ENCODE peak calls at places on chromosome 18, in four cellular contexts. L is spleen, V is upper lobe of left lung, K is endothelial cell of umbilical vein. A is an unnamed sample. For H3K9me3, the result is how much of the 10 kb centered on the place peaks cover.

GRCh38 chr18:32049393-32050161 is 31.0 kb downstream of the RNF125 start:
- DNase-seq in V (peak), K (no peak), L (peak), A (no peak)

GRCh38 chr18:48803951-48804855 is 146.6 kb downstream of the SMAD7 start:
- DNase-seq in L (peak), K (no peak), V (peak), A (no peak)

GRCh38 chr18:13246121-13246520 is 27.6 kb downstream of the LDLRAD4 start:
- DNase-seq in L (no peak), V (no peak), K (no peak), A (no peak)

GRCh38 chr18:23779696-23780303 is 90.5 kb downstream of the LAMA3 start:
- DNase-seq in K (no peak), L (no peak), V (no peak), A (no peak)

GRCh38 chr18:48785686-48786470 is 164.9 kb downstream of the SMAD7 start:
- DNase-seq in L (peak), V (no peak), K (no peak), A (peak)

GRCh38 chr18:67520276-67521035 is 3.9 kb upstream of the DSEL start:
- DNase-seq in K (no peak), L (no peak), V (no peak), A (peak)

GRCh38 chr18:58501497-58501896 is 127.4 kb downstream of the ALPK2 start:
- DNase-seq in L (no peak), K (no peak), V (no peak), A (no peak)

GRCh38 chr18:845152-845819 is 33.2 kb upstream of the YES1 start:
- DNase-seq in V (no peak), L (no peak), K (peak), A (no peak)

GRCh38 chr18:49813071-49813320 is 337 bp downstream of the ACAA2 start:
- DNase-seq in K (peak), L (peak), V (peak), A (peak)

GRCh38 chr18:74268933-74269620 is 22.7 kb downstream of the CYB5A start:
- DNase-seq in K (no peak), V (no peak), L (no peak), A (no peak)

GRCh38 chr18:5457467-5457957 is 86.3 kb downstream of the EPB41L3 start:
- DNase-seq in V (no peak), L (no peak), K (no peak), A (no peak)

GRCh38 chr18:9337875-9338274 is 3.3 kb downstream of the TWSG1 start:
- DNase-seq in V (no peak), K (peak), L (no peak), A (no peak)

GRCh38 chr18:2588666-2589344 is 17.4 kb downstream of the NDC80 start:
- DNase-seq in L (no peak), K (no peak), V (no peak), A (no peak)
- H3K4me3 ChIP-seq in L (no peak), K (no peak), V (no peak), A (peak)

DNA sequence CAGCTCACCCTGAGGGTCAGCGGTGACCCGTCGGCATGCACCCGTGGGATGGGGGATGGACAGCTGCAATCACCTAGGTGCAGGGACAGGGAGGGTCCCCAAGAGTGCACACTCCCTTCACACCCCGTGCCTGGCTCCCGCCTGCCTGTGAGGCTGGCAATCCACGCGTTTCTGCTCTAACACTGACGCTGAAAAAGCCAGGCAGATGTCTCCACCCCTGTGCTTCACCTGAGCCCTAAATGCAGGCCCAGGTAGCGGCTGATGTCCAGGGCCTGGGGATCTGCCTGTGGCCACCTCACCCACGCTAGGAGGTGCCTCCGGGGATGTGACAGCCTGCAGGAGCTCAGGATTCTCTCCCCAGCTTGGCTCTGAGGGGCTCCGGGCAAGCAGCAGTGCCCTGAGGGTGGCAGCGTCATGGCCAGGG is 212.0 kb upstream of the SALL3 start:
- DNase-seq in L (no peak), V (peak), K (no peak), A (no peak)
- H3K9me3 ChIP-seq in L (under half), V (under half), K (under half), A (under half)

GRCh38 chr18:54360406-54360805 is 2.7 kb downstream of the C18orf54 start:
- DNase-seq in V (no peak), L (no peak), K (no peak), A (no peak)

GRCh38 chr18:54359233-54359632 is 1.5 kb downstream of the C18orf54 start:
- DNase-seq in L (no peak), K (peak), V (no peak), A (no peak)

GRCh38 chr18:54358495-54358793 is 738 bp downstream of the C18orf54 start:
- DNase-seq in L (no peak), V (peak), K (peak), A (no peak)

GRCh38 chr18:54357082-54357659 is 487 bp downstream of the STARD6 start:
- DNase-seq in V (no peak), L (no peak), K (peak), A (no peak)

GRCh38 chr18:54357660-54358494 is at the start of the genes C18orf54 and STARD6:
- DNase-seq in L (peak), K (peak), V (peak), A (peak)
- TF ChIP-seq POLR2A in L (no peak), K (peak), V (no peak), A (no peak)

GRCh38 chr18:10558243-10558966 is 32.6 kb downstream of the NAPG start:
- DNase-seq in L (peak), V (no peak), K (no peak), A (no peak)

GRCh38 chr18:10558967-10559298 is 33.1 kb downstream of the NAPG start:
- DNase-seq in L (no peak), V (no peak), K (no peak), A (no peak)

GRCh38 chr18:10557085-10557677 is 31.4 kb downstream of the NAPG start:
- DNase-seq in L (no peak), K (no peak), V (no peak), A (no peak)

GRCh38 chr18:10560457-10561045 is 34.7 kb downstream of the NAPG start:
- DNase-seq in K (peak), V (peak), L (no peak), A (peak)

DNA sequence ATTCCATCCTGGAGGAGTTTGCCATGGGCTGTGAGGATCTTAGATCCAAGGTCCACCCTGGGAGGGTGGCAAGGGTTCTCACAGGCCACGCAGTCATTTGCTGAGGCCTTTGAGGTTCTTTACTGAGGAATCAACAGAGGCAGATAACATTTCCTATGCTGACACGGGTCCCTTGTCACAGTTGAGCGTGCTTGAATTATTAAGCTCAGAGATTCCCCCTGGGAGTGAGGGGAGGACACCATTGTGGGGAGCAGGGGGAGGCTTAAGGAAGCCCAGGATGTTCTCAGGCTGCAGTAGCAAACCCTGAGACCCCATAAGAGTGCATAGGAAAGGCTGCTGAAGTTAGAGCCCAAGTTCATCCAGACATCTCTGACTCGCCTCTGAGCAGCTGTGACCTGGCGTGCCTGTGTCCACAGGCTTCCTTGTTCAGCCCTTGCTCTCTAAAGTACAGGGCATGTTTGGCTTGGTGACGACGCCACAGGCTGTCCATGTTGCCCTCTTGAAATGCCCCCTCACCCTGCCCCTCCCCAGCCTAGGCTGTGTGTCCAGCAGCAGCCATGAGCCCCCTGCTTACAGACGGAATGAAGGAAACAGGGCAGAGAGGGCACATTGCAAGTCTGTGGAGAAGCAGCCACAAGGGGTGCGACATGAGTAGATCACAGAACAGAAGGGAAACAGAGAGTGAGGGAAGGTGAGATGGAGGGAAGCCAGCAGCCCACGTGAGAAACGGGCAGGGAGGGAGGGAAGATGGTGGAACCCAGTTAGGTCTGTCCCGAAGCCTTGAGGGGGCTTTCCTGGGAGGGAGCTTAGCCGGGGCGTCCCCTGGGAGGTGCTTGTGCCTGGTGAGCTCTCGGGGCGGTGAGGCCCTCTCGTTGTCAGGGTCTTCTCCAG is 34.0 kb downstream of the NAPG start:
- DNase-seq in V (no peak), L (no peak), K (peak), A (no peak)
- H3K4me3 ChIP-seq in V (no peak), L (no peak), K (no peak), A (no peak)

GRCh38 chr18:71131918-71132317 is 843.1 kb downstream of the SOCS6 start:
- DNase-seq in L (no peak), K (no peak), V (no peak), A (no peak)

GRCh38 chr18:71130351-71130750 is 841.5 kb downstream of the SOCS6 start:
- DNase-seq in L (no peak), K (no peak), V (no peak), A (no peak)

GRCh38 chr18:71136487-71136886 is 847.6 kb downstream of the SOCS6 start:
- DNase-seq in V (no peak), L (no peak), K (no peak), A (no peak)

GRCh38 chr18:71134122-71134521 is 845.3 kb downstream of the SOCS6 start:
- DNase-seq in V (no peak), L (no peak), K (no peak), A (no peak)
- H3K9me3 ChIP-seq in V (under half), L (under half), K (under half), A (under half)